ENCODE peak calls at places on chromosomes 11 and 22, in four cellular contexts. Y, P, J and U are unnamed samples.

GRCh38 chr22:47802446-47802845 is 1040.0 kb downstream of the TBC1D22A start:
- DNase-seq in Y (no peak), P (no peak), J (no peak), U (no peak)

GRCh38 chr11:12159351-12160099 is 49.1 kb downstream of the MICAL2 start:
- DNase-seq in Y (no peak), P (peak; percentile 96), J (peak; percentile 97), U (peak; percentile 93)

GRCh38 chr11:119641991-119642745 is 86.8 kb downstream of the NECTIN1 start:
- DNase-seq in Y (peak; percentile 50), P (peak; percentile 20), J (peak; percentile 5), U (peak; percentile 22)

GRCh38 chr22:24329453-24329852 is 58.8 kb downstream of the SPECC1L start:
- DNase-seq in Y (no peak), P (no peak), J (no peak), U (no peak)

GRCh38 chr11:130032931-130033330 is 30.3 kb upstream of the PRDM10 start:
- DNase-seq in Y (no peak), P (no peak), J (no peak), U (no peak)

GRCh38 chr11:119691701-119692546 is 37.1 kb downstream of the NECTIN1 start:
- DNase-seq in Y (no peak), P (no peak), J (no peak), U (no peak)

GRCh38 chr11:3002346-3002745 is 10.2 kb upstream of the NAP1L4 start:
- DNase-seq in Y (no peak), P (no peak), J (no peak), U (no peak)

GRCh38 chr11:69905611-69906452 is 86.6 kb upstream of the FGF3 start:
- DNase-seq in Y (no peak), P (no peak), J (no peak), U (no peak)

GRCh38 chr11:114179234-114179941 is 116.8 kb upstream of the NNMT start:
- DNase-seq in Y (no peak), P (peak; percentile 100), J (no peak), U (no peak)

GRCh38 chr22:27581241-27581640 is 220.3 kb downstream of the MN1 start:
- DNase-seq in Y (no peak), P (no peak), J (no peak), U (no peak)

GRCh38 chr11:65355776-65356393 is 1.3 kb downstream of the TIGD3 start:
- DNase-seq in Y (no peak), P (peak; percentile 31), J (peak; percentile 33), U (peak; percentile 82)

GRCh38 chr11:13721760-13722159 is 53.3 kb downstream of the FAR1 start:
- DNase-seq in Y (no peak), P (peak; percentile 16), J (no peak), U (peak; percentile 56)

GRCh38 chr11:67664696-67665536 is 9.5 kb downstream of the ALDH3B2 start:
- DNase-seq in Y (no peak), P (no peak), J (no peak), U (no peak)

GRCh38 chr11:14969922-14970323 is 2.2 kb downstream of the CALCA start:
- DNase-seq in Y (peak; percentile 83), P (peak; percentile 15), J (peak; percentile 7), U (peak; percentile 51)

GRCh38 chr22:20208713-20209310 is 58.0 kb upstream of the CCDC188 start:
- DNase-seq in Y (no peak), P (no peak), J (no peak), U (no peak)

GRCh38 chr11:17439316-17439782 is 37.3 kb downstream of the ABCC8 start:
- DNase-seq in Y (no peak), P (no peak), J (no peak), U (no peak)

GRCh38 chr11:116062526-116063171 is 558.4 kb upstream of the CADM1 start:
- DNase-seq in Y (peak; percentile 53), P (peak; percentile 0), J (no peak), U (no peak)

GRCh38 chr11:85946221-85946620 is 91.0 kb downstream of the CCDC83 start:
- DNase-seq in Y (peak; percentile 68), P (no peak), J (peak; percentile 58), U (peak; percentile 59)

GRCh38 chr11:1682225-1682901 is 14.6 kb upstream of the KRTAP5-6 start:
- DNase-seq in Y (peak; percentile 4), P (no peak), J (no peak), U (no peak)

GRCh38 chr22:24486501-24486921 is 8.6 kb upstream of the UPB1 start:
- DNase-seq in Y (peak; percentile 74), P (peak; percentile 53), J (peak; percentile 82), U (peak; percentile 91)

GRCh38 chr22:47630741-47631534 is 868.5 kb downstream of the TBC1D22A start:
- DNase-seq in Y (no peak), P (no peak), J (no peak), U (no peak)

GRCh38 chr11:128725630-128726461 is 32.0 kb downstream of the FLI1 start:
- DNase-seq in Y (no peak), P (peak; percentile 41), J (peak; percentile 59), U (peak; percentile 53)

GRCh38 chr22:30333707-30334087 is 7.0 kb upstream of the TBC1D10A start:
- DNase-seq in Y (no peak), P (no peak), J (no peak), U (no peak)

GRCh38 chr11:93813974-93814373 is 29.9 kb downstream of the MED17 start:
- DNase-seq in Y (no peak), P (no peak), J (no peak), U (no peak)

GRCh38 chr11:66478823-66479740 is 1.2 kb upstream of the DPP3 start:
- DNase-seq in Y (peak; percentile 77), P (peak; percentile 44), J (peak; percentile 20), U (peak; percentile 74)

GRCh38 chr11:101470881-101471535 is 112.8 kb downstream of the TRPC6 start:
- DNase-seq in Y (no peak), P (peak; percentile 25), J (peak; percentile 75), U (peak; percentile 57)

GRCh38 chr11:45390407-45390806 is 104.3 kb upstream of the SYT13 start:
- DNase-seq in Y (no peak), P (no peak), J (no peak), U (peak; percentile 40)

GRCh38 chr11:114085965-114086364 is 26.5 kb downstream of the ZBTB16 start:
- DNase-seq in Y (no peak), P (no peak), J (no peak), U (no peak)

GRCh38 chr11:120168960-120169681 is 31.2 kb upstream of the TRIM29 start:
- DNase-seq in Y (no peak), P (peak; percentile 56), J (peak; percentile 45), U (peak; percentile 81)

GRCh38 chr11:17294033-17294432 is 17.5 kb downstream of the NUCB2 start:
- DNase-seq in Y (no peak), P (no peak), J (no peak), U (no peak)

GRCh38 chr22:25159028-25159427 is 40.6 kb upstream of the CRYBB3 start:
- DNase-seq in Y (no peak), P (no peak), J (no peak), U (peak; percentile 9)

GRCh38 chr11:69999721-70000120 is 78.4 kb upstream of the ANO1 start:
- DNase-seq in Y (no peak), P (no peak), J (no peak), U (no peak)

GRCh38 chr11:100706179-100706578 is 19.1 kb downstream of the ARHGAP42 start:
- DNase-seq in Y (no peak), P (no peak), J (peak; percentile 11), U (no peak)

GRCh38 chr11:62621027-62621566 is 689 bp downstream of the B3GAT3 start:
- DNase-seq in Y (no peak), P (no peak), J (no peak), U (no peak)

GRCh38 chr11:67646535-67647336 is 3.8 kb downstream of the ACY3 start:
- DNase-seq in Y (peak; percentile 85), P (no peak), J (no peak), U (no peak)

GRCh38 chr11:110929129-110929528 is 216.9 kb upstream of the ARHGAP20 start:
- DNase-seq in Y (no peak), P (no peak), J (no peak), U (no peak)

GRCh38 chr22:17096095-17096494 is 11.3 kb downstream of the IL17RA start:
- DNase-seq in Y (no peak), P (no peak), J (no peak), U (no peak)

GRCh38 chr11:862028-862703 is 19.5 kb downstream of the TSPAN4 start:
- DNase-seq in Y (no peak), P (peak; percentile 41), J (no peak), U (no peak)

DNA sequence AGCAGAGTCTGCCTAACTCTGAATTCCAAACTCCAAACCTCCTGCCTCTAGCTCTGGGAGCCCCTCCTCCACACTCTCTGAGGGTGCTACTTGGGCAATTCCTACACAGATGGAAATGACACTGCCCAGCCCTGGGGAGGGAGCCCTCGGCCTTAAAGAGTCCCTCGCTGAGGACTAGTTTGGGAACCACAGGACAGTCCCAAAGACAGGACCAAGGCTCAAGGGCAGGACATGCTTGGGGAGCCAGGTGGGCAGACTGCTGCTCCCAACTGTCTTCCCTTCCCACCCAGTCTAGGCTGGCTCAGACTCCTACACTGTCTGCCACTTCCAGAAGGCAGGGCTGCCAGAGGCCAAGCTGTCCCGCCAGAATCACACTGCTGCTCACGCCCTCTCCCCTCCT is 9.9 kb downstream of the ARRB1 start:
- DNase-seq in Y (no peak), P (no peak), J (no peak), U (no peak)
- H3K9ac ChIP-seq in Y (no peak overlapping the region), P (no peak overlapping the region), J (no peak overlapping the region), U (no peak overlapping the region)

DNA sequence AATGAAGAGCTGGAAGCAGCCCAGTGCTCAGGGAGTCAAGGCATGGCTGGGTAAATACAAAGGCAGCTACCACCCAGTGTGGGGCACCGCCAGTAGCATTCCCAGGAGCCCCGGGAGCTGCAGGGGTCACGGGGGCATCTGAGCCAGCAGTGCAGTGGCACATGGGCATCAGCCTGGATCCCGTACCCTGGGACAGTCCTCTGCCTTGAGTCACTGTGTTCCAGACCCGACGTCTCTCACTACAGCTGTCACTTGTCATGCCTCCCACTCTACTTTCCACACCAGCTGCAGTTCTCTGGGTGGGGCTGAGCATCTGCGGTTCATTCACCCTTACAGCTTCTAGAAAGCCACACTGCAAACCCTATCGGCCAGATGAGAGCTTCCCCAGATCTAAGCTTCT is 29.6 kb downstream of the DHCR7 start:
- DNase-seq in Y (no peak), P (no peak), J (no peak), U (no peak)
- H2AFZ ChIP-seq in Y (no peak overlapping the region), P (no peak overlapping the region), J (no peak overlapping the region), U (no peak overlapping the region)

DNA sequence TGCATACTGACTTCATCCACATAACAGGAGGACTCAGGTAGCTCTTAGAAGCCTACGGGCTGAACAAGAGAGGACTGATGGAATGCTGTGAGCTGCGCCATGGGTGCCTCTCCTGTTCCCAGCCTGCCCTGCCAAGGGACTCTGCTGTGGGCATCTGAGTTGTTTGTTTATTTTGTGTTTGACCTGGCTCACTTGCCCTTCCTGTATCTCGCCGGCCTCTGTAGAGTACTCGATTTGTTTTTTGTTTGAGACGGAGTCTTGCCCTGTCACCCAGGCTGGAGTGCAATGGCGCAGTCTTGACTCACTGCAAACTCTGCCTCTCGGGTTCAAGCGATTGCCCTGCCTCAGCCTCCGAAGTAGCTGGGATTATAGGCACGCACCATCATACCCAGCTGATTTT is 1.8 kb downstream of the TTC38 start:
- DNase-seq in Y (no peak), P (no peak), J (no peak), U (no peak)
- H3K27ac ChIP-seq in Y (no peak overlapping the region), P (no peak overlapping the region), J (no peak overlapping the region), U (no peak overlapping the region)

GRCh38 chr11:10323793-10324170 is 18.9 kb downstream of the ADM start:
- DNase-seq in Y (no peak), P (peak; percentile 43), J (peak; percentile 47), U (peak; percentile 74)

GRCh38 chr11:10322830-10323792 is 18.2 kb downstream of the ADM start:
- DNase-seq in Y (peak; percentile 82), P (peak; percentile 94), J (peak; percentile 93), U (peak; percentile 94)

GRCh38 chr11:10320164-10320563 is 15.3 kb downstream of the ADM start:
- DNase-seq in Y (no peak), P (no peak), J (no peak), U (no peak)

GRCh38 chr11:10324474-10324873 is 19.6 kb downstream of the ADM start:
- DNase-seq in Y (no peak), P (peak; percentile 79), J (peak; percentile 54), U (peak; percentile 16)

GRCh38 chr11:10322401-10322800 is 17.5 kb downstream of the ADM start:
- DNase-seq in Y (no peak), P (no peak), J (no peak), U (peak; percentile 43)
- H3K9ac ChIP-seq in Y (no peak overlapping the region), P (no peak overlapping the region), J (peak overlapping the region; percentile 41), U (peak overlapping the region; percentile 59)